ENCODE peak calls at places on chromosomes 4 and X, in ten cellular contexts. One of them, this sample, is unnamed.

GRCh38 chrX:74009041-74009440 is 294.9 kb upstream of the ZCCHC13 start:
- DNase-seq in choroid plexus epithelial cell: peak
- DNase-seq in gastrocnemius medialis: no peak
- DNase-seq in K562: no peak
- DNase-seq in HCT116: no peak
- DNase-seq in body of pancreas: no peak
- DNase-seq in AG04449: no peak
- DNase-seq in fibroblast of the aortic adventitia: no peak
- DNase-seq in ascending aorta: no peak
- DNase-seq in upper lobe of left lung: no peak
- DNase-seq in this sample: no peak

GRCh38 chr4:42985971-42986370 is 93.5 kb downstream of the GRXCR1 start:
- DNase-seq in choroid plexus epithelial cell: no peak
- DNase-seq in gastrocnemius medialis: no peak
- DNase-seq in K562: no peak
- DNase-seq in HCT116: no peak
- DNase-seq in body of pancreas: no peak
- DNase-seq in AG04449: no peak
- DNase-seq in fibroblast of the aortic adventitia: no peak
- DNase-seq in ascending aorta: no peak
- DNase-seq in upper lobe of left lung: no peak
- DNase-seq in this sample: no peak

GRCh38 chrX:40007136-40007535 is 90.6 kb downstream of the BCOR start:
- DNase-seq in choroid plexus epithelial cell: no peak
- DNase-seq in gastrocnemius medialis: no peak
- DNase-seq in K562: no peak
- DNase-seq in HCT116: no peak
- DNase-seq in body of pancreas: no peak
- DNase-seq in AG04449: no peak
- DNase-seq in fibroblast of the aortic adventitia: no peak
- DNase-seq in ascending aorta: no peak
- DNase-seq in upper lobe of left lung: no peak
- DNase-seq in this sample: no peak

GRCh38 chr4:8403173-8403753 is 37.3 kb downstream of the ACOX3 start:
- DNase-seq in choroid plexus epithelial cell: peak
- DNase-seq in gastrocnemius medialis: peak
- DNase-seq in K562: peak
- DNase-seq in HCT116: peak
- DNase-seq in body of pancreas: peak
- DNase-seq in AG04449: no peak
- DNase-seq in fibroblast of the aortic adventitia: peak
- DNase-seq in ascending aorta: no peak
- DNase-seq in upper lobe of left lung: peak
- DNase-seq in this sample: no peak

GRCh38 chr4:4425696-4426095 is 38.8 kb downstream of the NSG1 start:
- DNase-seq in choroid plexus epithelial cell: no peak
- DNase-seq in gastrocnemius medialis: no peak
- DNase-seq in K562: no peak
- DNase-seq in HCT116: no peak
- DNase-seq in body of pancreas: no peak
- DNase-seq in AG04449: no peak
- DNase-seq in fibroblast of the aortic adventitia: no peak
- DNase-seq in ascending aorta: no peak
- DNase-seq in upper lobe of left lung: no peak
- DNase-seq in this sample: no peak

GRCh38 chr4:1843852-1844251 is 12.1 kb downstream of the LETM1 start:
- DNase-seq in choroid plexus epithelial cell: peak
- DNase-seq in gastrocnemius medialis: no peak
- DNase-seq in K562: no peak
- DNase-seq in HCT116: no peak
- DNase-seq in body of pancreas: no peak
- DNase-seq in AG04449: no peak
- DNase-seq in fibroblast of the aortic adventitia: peak
- DNase-seq in ascending aorta: no peak
- DNase-seq in upper lobe of left lung: no peak
- DNase-seq in this sample: no peak

GRCh38 chr4:73917081-73917501 is 47.9 kb downstream of the CXCL1 start:
- DNase-seq in choroid plexus epithelial cell: peak
- DNase-seq in gastrocnemius medialis: no peak
- DNase-seq in K562: no peak
- DNase-seq in HCT116: no peak
- DNase-seq in body of pancreas: no peak
- DNase-seq in AG04449: peak
- DNase-seq in fibroblast of the aortic adventitia: peak
- DNase-seq in ascending aorta: no peak
- DNase-seq in upper lobe of left lung: no peak
- DNase-seq in this sample: peak

GRCh38 chr4:20612313-20612712 is 87.9 kb upstream of the PACRGL start:
- DNase-seq in choroid plexus epithelial cell: peak
- DNase-seq in gastrocnemius medialis: no peak
- DNase-seq in K562: no peak
- DNase-seq in HCT116: no peak
- DNase-seq in body of pancreas: no peak
- DNase-seq in AG04449: no peak
- DNase-seq in fibroblast of the aortic adventitia: no peak
- DNase-seq in ascending aorta: no peak
- DNase-seq in upper lobe of left lung: no peak
- DNase-seq in this sample: no peak

GRCh38 chr4:61192392-61192791 is 7.7 kb upstream of the ADGRL3 start:
- DNase-seq in choroid plexus epithelial cell: no peak
- DNase-seq in gastrocnemius medialis: no peak
- DNase-seq in K562: no peak
- DNase-seq in HCT116: no peak
- DNase-seq in body of pancreas: no peak
- DNase-seq in AG04449: no peak
- DNase-seq in fibroblast of the aortic adventitia: no peak
- DNase-seq in ascending aorta: no peak
- DNase-seq in upper lobe of left lung: no peak
- DNase-seq in this sample: no peak

DNA sequence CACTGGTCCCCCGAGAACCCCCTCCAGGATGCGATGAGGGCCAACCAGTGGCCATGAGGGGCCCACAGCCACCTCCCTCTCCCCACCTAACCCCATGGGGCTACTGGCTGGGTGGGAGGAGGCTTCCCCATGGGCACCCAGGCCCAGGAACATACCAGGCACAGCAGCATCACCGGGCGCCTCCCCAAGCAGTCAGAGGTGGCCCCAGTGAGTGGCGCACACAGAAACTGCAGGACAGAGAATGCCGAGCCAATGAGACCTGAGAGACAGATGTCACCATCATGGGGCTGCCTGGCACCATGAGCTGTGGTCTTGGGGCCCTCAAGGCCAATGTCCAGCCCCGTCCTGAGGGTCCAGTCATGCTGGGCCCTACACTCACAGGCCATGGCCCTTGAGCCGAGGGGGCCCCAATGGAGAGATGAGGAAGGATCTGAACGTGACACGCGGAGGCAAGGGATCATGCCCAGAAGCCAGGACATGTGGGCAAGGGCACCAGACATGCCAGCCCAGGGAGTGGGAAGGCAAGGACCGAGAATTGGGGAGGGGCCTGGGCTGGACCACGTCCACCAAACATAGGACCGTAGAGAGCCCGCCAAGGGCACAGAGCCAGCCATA is 30.1 kb downstream of the NOP14 start:
- DNase-seq in choroid plexus epithelial cell: no peak
- DNase-seq in gastrocnemius medialis: no peak
- DNase-seq in K562: no peak
- DNase-seq in HCT116: no peak
- DNase-seq in body of pancreas: peak
- DNase-seq in AG04449: no peak
- DNase-seq in fibroblast of the aortic adventitia: no peak
- DNase-seq in ascending aorta: no peak
- DNase-seq in upper lobe of left lung: no peak
- DNase-seq in this sample: no peak
- H3K4me3 ChIP-seq in choroid plexus epithelial cell: peak
- H3K4me3 ChIP-seq in gastrocnemius medialis: peak
- H3K4me3 ChIP-seq in K562: peak
- H3K4me3 ChIP-seq in HCT116: peak
- H3K4me3 ChIP-seq in body of pancreas: no peak
- H3K4me3 ChIP-seq in AG04449: peak
- H3K4me3 ChIP-seq in fibroblast of the aortic adventitia: peak
- H3K4me3 ChIP-seq in ascending aorta: peak
- H3K4me3 ChIP-seq in upper lobe of left lung: peak
- H3K4me3 ChIP-seq in this sample: peak

DNA sequence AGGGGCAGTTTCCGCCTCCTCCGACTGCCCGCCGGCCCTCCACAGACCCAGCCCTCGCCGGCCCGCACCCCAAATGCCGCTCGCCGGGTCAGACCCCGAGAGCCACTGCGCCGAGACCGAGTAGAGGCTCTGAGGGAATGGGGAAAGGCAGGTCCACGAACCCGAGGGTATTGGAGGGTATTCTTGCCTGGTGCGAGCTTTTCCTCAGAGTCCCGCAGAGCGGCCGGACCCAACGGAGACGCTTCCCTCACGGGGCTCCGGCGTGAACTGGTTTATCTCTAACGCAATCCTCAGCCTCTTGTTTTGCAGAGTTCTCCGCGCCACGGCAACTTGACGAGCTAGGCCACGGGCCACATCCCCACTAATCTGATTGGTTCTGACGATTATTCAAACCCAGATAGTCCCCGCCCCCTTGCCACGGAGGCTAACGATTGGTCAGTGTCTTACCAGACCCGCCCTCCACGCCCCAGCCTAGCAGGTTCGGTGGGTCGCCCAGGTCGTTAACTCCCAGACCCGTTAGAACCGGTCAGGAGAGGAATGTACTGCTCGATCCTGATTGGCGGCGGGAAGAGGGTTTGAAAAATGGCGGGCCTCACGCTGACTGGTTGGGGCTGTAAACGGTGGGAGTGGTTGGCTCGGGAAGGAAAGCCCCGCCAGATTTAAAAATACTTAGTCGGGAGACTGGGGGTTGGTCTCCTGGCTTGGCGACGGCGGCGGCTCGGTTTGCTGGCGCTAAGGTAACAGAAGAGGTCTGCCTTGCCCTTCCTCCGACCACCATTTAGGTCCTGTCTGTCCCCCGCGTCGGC is at the start of gene HMGB2:
- DNase-seq in choroid plexus epithelial cell: peak
- DNase-seq in gastrocnemius medialis: peak
- DNase-seq in K562: peak
- DNase-seq in HCT116: peak
- DNase-seq in body of pancreas: peak
- DNase-seq in AG04449: peak
- DNase-seq in fibroblast of the aortic adventitia: peak
- DNase-seq in ascending aorta: peak
- DNase-seq in upper lobe of left lung: peak
- DNase-seq in this sample: peak
- TF ChIP-seq CTCF in choroid plexus epithelial cell: no peak
- TF ChIP-seq CTCF in gastrocnemius medialis: no peak
- TF ChIP-seq CTCF in K562: no peak
- TF ChIP-seq CTCF in HCT116: no peak
- TF ChIP-seq CTCF in body of pancreas: no peak
- TF ChIP-seq CTCF in AG04449: no peak
- TF ChIP-seq CTCF in fibroblast of the aortic adventitia: no peak
- TF ChIP-seq CTCF in ascending aorta: no peak
- TF ChIP-seq CTCF in upper lobe of left lung: no peak
- TF ChIP-seq CTCF in this sample: no peak

GRCh38 chrX:66166671-66167070 is 2.6 kb downstream of the HEPH start:
- DNase-seq in choroid plexus epithelial cell: no peak
- DNase-seq in gastrocnemius medialis: no peak
- DNase-seq in K562: no peak
- DNase-seq in HCT116: no peak
- DNase-seq in body of pancreas: no peak
- DNase-seq in AG04449: no peak
- DNase-seq in fibroblast of the aortic adventitia: no peak
- DNase-seq in ascending aorta: no peak
- DNase-seq in upper lobe of left lung: no peak
- DNase-seq in this sample: no peak
- H3K4me3 ChIP-seq in choroid plexus epithelial cell: no peak
- H3K4me3 ChIP-seq in gastrocnemius medialis: no peak
- H3K4me3 ChIP-seq in K562: peak
- H3K4me3 ChIP-seq in HCT116: no peak
- H3K4me3 ChIP-seq in body of pancreas: no peak
- H3K4me3 ChIP-seq in AG04449: no peak
- H3K4me3 ChIP-seq in fibroblast of the aortic adventitia: no peak
- H3K4me3 ChIP-seq in ascending aorta: no peak
- H3K4me3 ChIP-seq in upper lobe of left lung: no peak
- H3K4me3 ChIP-seq in this sample: no peak

GRCh38 chrX:87896057-87896456 is 378.5 kb downstream of the KLHL4 start:
- DNase-seq in choroid plexus epithelial cell: no peak
- DNase-seq in gastrocnemius medialis: no peak
- DNase-seq in K562: no peak
- DNase-seq in HCT116: no peak
- DNase-seq in body of pancreas: no peak
- DNase-seq in AG04449: no peak
- DNase-seq in fibroblast of the aortic adventitia: no peak
- DNase-seq in ascending aorta: no peak
- DNase-seq in upper lobe of left lung: no peak
- DNase-seq in this sample: no peak
- TF ChIP-seq CTCF in choroid plexus epithelial cell: no peak
- TF ChIP-seq CTCF in gastrocnemius medialis: no peak
- TF ChIP-seq CTCF in K562: no peak
- TF ChIP-seq CTCF in HCT116: no peak
- TF ChIP-seq CTCF in body of pancreas: no peak
- TF ChIP-seq CTCF in AG04449: no peak
- TF ChIP-seq CTCF in fibroblast of the aortic adventitia: no peak
- TF ChIP-seq CTCF in ascending aorta: no peak
- TF ChIP-seq CTCF in upper lobe of left lung: no peak
- TF ChIP-seq CTCF in this sample: no peak

GRCh38 chrX:96683997-96684338 is 674 bp upstream of the DIAPH2 start:
- DNase-seq in choroid plexus epithelial cell: peak
- DNase-seq in gastrocnemius medialis: no peak
- DNase-seq in K562: no peak
- DNase-seq in HCT116: no peak
- DNase-seq in body of pancreas: no peak
- DNase-seq in AG04449: no peak
- DNase-seq in fibroblast of the aortic adventitia: no peak
- DNase-seq in ascending aorta: no peak
- DNase-seq in upper lobe of left lung: no peak
- DNase-seq in this sample: no peak
- H3K4me3 ChIP-seq in choroid plexus epithelial cell: peak
- H3K4me3 ChIP-seq in gastrocnemius medialis: peak
- H3K4me3 ChIP-seq in K562: no peak
- H3K4me3 ChIP-seq in HCT116: peak
- H3K4me3 ChIP-seq in body of pancreas: no peak
- H3K4me3 ChIP-seq in AG04449: peak
- H3K4me3 ChIP-seq in fibroblast of the aortic adventitia: peak
- H3K4me3 ChIP-seq in ascending aorta: peak
- H3K4me3 ChIP-seq in upper lobe of left lung: peak
- H3K4me3 ChIP-seq in this sample: peak